ENCODE peak calls at places on chromosomes 7 and 10, in six cellular contexts. K is AG08395, N is midbrain, S is smooth muscle cell of the brain vasculature, E is T-cell, X is heart left ventricle. C is an unnamed sample.

GRCh38 chr10:119521443-119522204 is 20.9 kb downstream of the RGS10 start:
- DNase-seq in K (peak; percentile 88), N (no peak), S (no peak), E (no peak), X (no peak), C (no peak)

GRCh38 chr10:88989423-88989822 is 1.2 kb upstream of the FAS start:
- DNase-seq in K (no peak), N (no peak), S (no peak), E (no peak), X (no peak), C (no peak)

GRCh38 chr10:24920907-24921881 is 31.2 kb downstream of the PRTFDC1 start:
- DNase-seq in K (peak; percentile 94), N (peak; percentile 68), S (peak; percentile 85), E (no peak), X (peak; percentile 75), C (no peak)

GRCh38 chr10:93821051-93821772 is 63.5 kb downstream of the LGI1 start:
- DNase-seq in K (peak; percentile 31), N (no peak), S (no peak), E (no peak), X (no peak), C (no peak)

GRCh38 chr7:104946338-104946737 is 67.7 kb upstream of the KMT2E start:
- DNase-seq in K (no peak), N (no peak), S (no peak), E (no peak), X (no peak), C (no peak)

GRCh38 chr7:103660455-103661371 is 214.7 kb upstream of the SLC26A5 start:
- DNase-seq in K (peak; percentile 4), N (no peak), S (no peak), E (no peak), X (no peak), C (no peak)

GRCh38 chr7:117019287-117019686 is 66.0 kb downstream of the ST7 start:
- DNase-seq in K (no peak), N (no peak), S (no peak), E (no peak), X (no peak), C (no peak)

GRCh38 chr7:75572396-75572795 is 80.3 kb downstream of the SPDYE5 start:
- DNase-seq in K (no peak), N (peak; percentile 56), S (no peak), E (no peak), X (no peak), C (no peak)

GRCh38 chr10:71245420-71246325 is 33.3 kb downstream of the UNC5B start:
- DNase-seq in K (no peak), N (no peak), S (no peak), E (no peak), X (peak; percentile 22), C (no peak)

GRCh38 chr10:76444034-76444800 is 1012.8 kb downstream of the LRMDA start:
- DNase-seq in K (no peak), N (no peak), S (no peak), E (no peak), X (peak; percentile 59), C (no peak)

GRCh38 chr10:99804471-99804870 is 22.0 kb downstream of the ABCC2 start:
- DNase-seq in K (no peak), N (no peak), S (no peak), E (no peak), X (no peak), C (no peak)

GRCh38 chr10:116324951-116325635 is 845 bp downstream of the CCDC172 start:
- DNase-seq in K (no peak), N (no peak), S (no peak), E (no peak), X (no peak), C (no peak)

GRCh38 chr10:25747038-25747437 is 187.0 kb upstream of the MYO3A start:
- DNase-seq in K (no peak), N (no peak), S (no peak), E (no peak), X (no peak), C (no peak)

GRCh38 chr7:141039366-141039765 is 24.6 kb upstream of the MRPS33 start:
- DNase-seq in K (no peak), N (no peak), S (no peak), E (no peak), X (no peak), C (no peak)

GRCh38 chr7:17099083-17099973 is 199.1 kb upstream of the AHR start:
- DNase-seq in K (no peak), N (no peak), S (no peak), E (no peak), X (peak; percentile 33), C (no peak)

GRCh38 chr7:132464740-132465139 is 111.5 kb downstream of the PLXNA4 start:
- DNase-seq in K (peak; percentile 79), N (no peak), S (no peak), E (no peak), X (peak; percentile 83), C (no peak)

GRCh38 chr10:33352154-33352553 is 17.7 kb upstream of the NRP1 start:
- DNase-seq in K (peak; percentile 49), N (no peak), S (no peak), E (no peak), X (no peak), C (no peak)

GRCh38 chr7:158724658-158725505 is 20.3 kb upstream of the NCAPG2 start:
- DNase-seq in K (no peak), N (no peak), S (no peak), E (no peak), X (no peak), C (no peak)

GRCh38 chr7:33421384-33421783 is 292.0 kb downstream of the BBS9 start:
- DNase-seq in K (peak; percentile 20), N (no peak), S (no peak), E (no peak), X (no peak), C (no peak)

GRCh38 chr10:102642553-102643345 is 1.5 kb upstream of the TRIM8 start:
- DNase-seq in K (peak; percentile 47), N (peak; percentile 67), S (no peak), E (no peak), X (peak; percentile 59), C (peak; percentile 37)

GRCh38 chr7:94665426-94665825 is 9.5 kb upstream of the SGCE start:
- DNase-seq in K (no peak), N (no peak), S (no peak), E (no peak), X (no peak), C (no peak)

GRCh38 chr7:26813426-26813825 is 51.0 kb downstream of the SKAP2 start:
- DNase-seq in K (no peak), N (no peak), S (no peak), E (no peak), X (no peak), C (no peak)

GRCh38 chr10:102431452-102432124 is 786 bp downstream of the CUEDC2 start:
- DNase-seq in K (peak; percentile 52), N (no peak), S (no peak), E (no peak), X (no peak), C (no peak)

GRCh38 chr10:91768123-91768522 is 30.1 kb upstream of the TNKS2 start:
- DNase-seq in K (no peak), N (no peak), S (no peak), E (no peak), X (no peak), C (no peak)

GRCh38 chr10:76779163-76779820 is 858.3 kb downstream of the KCNMA1 start:
- DNase-seq in K (peak; percentile 29), N (no peak), S (peak; percentile 61), E (no peak), X (no peak), C (no peak)

GRCh38 chr7:42726066-42726785 is 185.6 kb downstream of the C7orf25 start:
- DNase-seq in K (peak; percentile 82), N (no peak), S (no peak), E (no peak), X (no peak), C (no peak)

GRCh38 chr7:15524077-15524476 is 37.7 kb downstream of the AGMO start:
- DNase-seq in K (no peak), N (no peak), S (no peak), E (no peak), X (no peak), C (no peak)

GRCh38 chr7:156816943-156817572 is 75.9 kb downstream of the LMBR1 start:
- DNase-seq in K (peak; percentile 16), N (no peak), S (no peak), E (no peak), X (no peak), C (no peak)

GRCh38 chr10:22252801-22253577 is 35.2 kb upstream of the EBLN1 start:
- DNase-seq in K (peak; percentile 13), N (peak; percentile 63), S (no peak), E (peak; percentile 31), X (peak; percentile 52), C (peak; percentile 55)

GRCh38 chr7:100825760-100826545 is 1.4 kb downstream of the EPHB4 start:
- DNase-seq in K (peak; percentile 64), N (no peak), S (no peak), E (no peak), X (no peak), C (no peak)